ENCODE peak calls at places on chromosomes 12 and 14, in eight cellular contexts. H, O, F, A, W, C, D and T are unnamed samples.

GRCh38 chr14:52369305-52369781 is 55.2 kb downstream of the PTGER2 start:
- DNase-seq in H (no peak), O (no peak), F (no peak), A (no peak), W (no peak), C (peak; percentile 48), D (no peak), T (no peak)

GRCh38 chr14:102560436-102561261 is 31.8 kb upstream of the RCOR1 start:
- DNase-seq in H (no peak), O (no peak), F (peak; percentile 88), A (no peak), W (no peak), C (no peak), D (no peak), T (peak; percentile 43)

GRCh38 chr12:63047146-63047545 is 103.9 kb downstream of the AVPR1A start:
- DNase-seq in H (no peak), O (no peak), F (no peak), A (no peak), W (no peak), C (no peak), D (no peak), T (no peak)

GRCh38 chr12:46219892-46220655 is 48.8 kb downstream of the SLC38A1 start:
- DNase-seq in H (peak; percentile 60), O (peak; percentile 32), F (no peak), A (no peak), W (peak; percentile 59), C (peak; percentile 27), D (peak; percentile 31), T (no peak)

GRCh38 chr12:72390146-72390545 is 118.0 kb downstream of the TRHDE start:
- DNase-seq in H (no peak), O (no peak), F (no peak), A (no peak), W (no peak), C (no peak), D (no peak), T (no peak)

GRCh38 chr12:13193403-13194100 is 3.0 kb upstream of the EMP1 start:
- DNase-seq in H (no peak), O (no peak), F (no peak), A (no peak), W (no peak), C (no peak), D (no peak), T (no peak)

GRCh38 chr12:131537267-131537920 is 173.5 kb upstream of the SFSWAP start:
- DNase-seq in H (no peak), O (no peak), F (no peak), A (no peak), W (no peak), C (no peak), D (no peak), T (no peak)

GRCh38 chr14:82075566-82075965 is 541.9 kb upstream of the SEL1L start:
- DNase-seq in H (peak; percentile 38), O (no peak), F (peak; percentile 18), A (peak; percentile 91), W (no peak), C (no peak), D (no peak), T (peak; percentile 74)

GRCh38 chr12:107318804-107319535 is 225.6 kb upstream of the CRY1 start:
- DNase-seq in H (peak; percentile 23), O (peak; percentile 66), F (no peak), A (peak; percentile 52), W (no peak), C (no peak), D (peak; percentile 11), T (peak; percentile 79)

GRCh38 chr12:22499445-22499844 is 44.9 kb downstream of the C2CD5 start:
- DNase-seq in H (no peak), O (no peak), F (no peak), A (no peak), W (no peak), C (no peak), D (no peak), T (no peak)